ENCODE peak calls at places on chromosomes 1 and 21, in eight cellular contexts. P is OCI-LY7, N is SK-N-SH, S is GM23338, W is MM.1S, G is HCT116, F is neural progenitor cell, O is PC-3. A is an unnamed sample.

GRCh38 chr1:51331206-51332100 is 1.1 kb upstream of the TTC39A start:
- DNase-seq in P (no peak), N (peak), S (peak), W (no peak), G (peak), F (no peak), O (peak), A (peak)

GRCh38 chr1:208242829-208243521 is 1.2 kb downstream of the PLXNA2 start:
- DNase-seq in P (no peak), N (peak), S (peak), W (peak), G (no peak), F (peak), O (peak), A (peak)

GRCh38 chr1:69441496-69441895 is 126.2 kb upstream of the LRRC7 start:
- DNase-seq in P (no peak), N (no peak), S (no peak), W (no peak), G (no peak), F (no peak), O (no peak), A (no peak)

GRCh38 chr1:152398812-152399698 is 15.0 kb downstream of the CRNN start:
- DNase-seq in P (peak), N (no peak), S (peak), W (peak), G (peak), F (no peak), O (peak), A (no peak)

GRCh38 chr1:65412256-65412983 is 8.0 kb upstream of the LEPR start:
- DNase-seq in P (no peak), N (no peak), S (no peak), W (no peak), G (no peak), F (no peak), O (peak), A (no peak)

GRCh38 chr1:45543599-45544417 is 6.8 kb upstream of the AKR1A1 start:
- DNase-seq in P (peak), N (no peak), S (peak), W (peak), G (no peak), F (no peak), O (no peak), A (peak)

GRCh38 chr1:38559180-38559874 is 300.2 kb downstream of the RRAGC start:
- DNase-seq in P (peak), N (no peak), S (peak), W (no peak), G (no peak), F (no peak), O (no peak), A (peak)

GRCh38 chr1:214670098-214670497 is 67.1 kb downstream of the CENPF start:
- DNase-seq in P (no peak), N (peak), S (no peak), W (no peak), G (no peak), F (no peak), O (no peak), A (peak)

GRCh38 chr1:155244368-155245162 is 10.7 kb downstream of the ENTREP3 start:
- DNase-seq in P (peak), N (peak), S (peak), W (peak), G (peak), F (peak), O (peak), A (peak)
- TF ChIP-seq CTCF in P (peak), N (peak), S (no peak), W (peak), G (no peak), F (peak), O (peak), A (peak)

DNA sequence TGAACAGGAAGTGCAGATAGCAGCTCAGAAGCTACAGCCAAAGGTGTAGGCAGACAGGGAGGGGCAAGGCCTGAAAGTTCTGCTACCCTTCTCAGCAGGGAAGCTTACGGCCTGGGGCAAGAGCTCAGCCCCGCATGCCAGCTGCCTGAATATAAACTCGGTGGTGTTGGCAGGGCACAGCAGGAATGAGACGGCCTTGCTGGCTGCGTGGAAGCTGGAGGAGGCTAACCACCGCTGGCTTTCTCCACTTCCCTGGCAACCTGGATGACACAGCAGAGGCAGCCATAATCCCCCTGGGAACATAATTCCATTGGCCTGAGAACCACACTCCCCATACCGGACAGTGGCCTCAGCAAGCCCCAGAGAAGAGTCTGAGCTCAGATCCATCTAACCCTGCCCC is 81.9 kb upstream of the PRRC2C start:
- DNase-seq in P (no peak), N (no peak), S (peak), W (no peak), G (no peak), F (no peak), O (peak), A (no peak)
- TF ChIP-seq EZH2phosphoT487 in P (no peak), N (no peak), S (no peak), W (no peak), G (no peak), F (no peak), O (no peak), A (no peak)

DNA sequence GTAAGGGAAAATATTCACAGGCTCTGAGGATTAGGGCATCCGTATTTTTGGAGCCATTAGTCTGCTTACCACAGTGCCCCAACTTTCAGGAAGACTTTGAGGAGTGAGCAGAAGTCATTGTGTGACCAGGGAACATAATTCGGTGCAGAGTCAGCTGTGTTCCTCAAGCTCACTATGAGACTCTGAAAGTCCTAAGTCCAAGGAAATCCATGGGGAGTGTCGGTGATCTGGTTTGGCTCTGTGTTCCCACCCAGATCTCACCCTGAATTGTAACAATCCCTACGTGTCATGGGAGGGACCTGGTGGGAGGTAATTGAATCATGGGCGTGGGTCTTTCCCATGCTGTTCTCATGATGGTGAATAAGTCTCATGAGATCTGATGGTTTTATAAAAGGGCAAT is 45.9 kb upstream of the SCAF4 start:
- DNase-seq in P (no peak), N (no peak), S (no peak), W (no peak), G (no peak), F (no peak), O (no peak), A (no peak)
- TF ChIP-seq CTCF in P (no peak), N (no peak), S (no peak), W (no peak), G (no peak), F (no peak), O (no peak), A (no peak)

GRCh38 chr21:42132183-42132582 is 61.1 kb downstream of the UMODL1 start:
- DNase-seq in P (no peak), N (no peak), S (no peak), W (no peak), G (no peak), F (no peak), O (no peak), A (no peak)
- TF ChIP-seq EZH2phosphoT487 in P (no peak), N (no peak), S (no peak), W (no peak), G (no peak), F (no peak), O (no peak), A (no peak)

A was measured in hepatocyte.